ENCODE peak calls at places on chromosomes 2 and 18, in six cellular contexts. H, I, S, F, O and W are unnamed samples.

GRCh38 chr2:100819365-100820345 is at the start of gene NPAS2:
- DNase-seq in H (peak; percentile 33), I (peak; percentile 69), S (peak; percentile 82), F (no peak), O (no peak), W (no peak)

GRCh38 chr2:29115797-29116781 is 874 bp downstream of the CLIP4 start:
- DNase-seq in H (peak; percentile 30), I (peak; percentile 79), S (peak; percentile 41), F (peak; percentile 80), O (peak; percentile 72), W (peak; percentile 39)

GRCh38 chr2:169933124-169933711 is 106.0 kb downstream of the UBR3 start:
- DNase-seq in H (no peak), I (no peak), S (peak; percentile 32), F (no peak), O (no peak), W (no peak)

GRCh38 chr2:120291464-120292311 is 39.0 kb downstream of the RALB start:
- DNase-seq in H (peak; percentile 18), I (no peak), S (no peak), F (no peak), O (no peak), W (no peak)

GRCh38 chr2:128562471-128563347 is 244.0 kb upstream of the HS6ST1 start:
- DNase-seq in H (no peak), I (no peak), S (no peak), F (peak; percentile 27), O (no peak), W (peak; percentile 60)

GRCh38 chr18:58364867-58365533 is 263.9 kb downstream of the ALPK2 start:
- DNase-seq in H (no peak), I (no peak), S (no peak), F (no peak), O (no peak), W (no peak)

GRCh38 chr2:215554689-215555088 is 118.8 kb upstream of the FN1 start:
- DNase-seq in H (no peak), I (no peak), S (no peak), F (no peak), O (no peak), W (no peak)

GRCh38 chr2:69601179-69601612 is 42.3 kb downstream of the AAK1 start:
- DNase-seq in H (no peak), I (no peak), S (no peak), F (no peak), O (no peak), W (no peak)

GRCh38 chr2:48753228-48753627 is 2.3 kb downstream of the LHCGR start:
- DNase-seq in H (no peak), I (no peak), S (no peak), F (no peak), O (no peak), W (no peak)

GRCh38 chr2:4561206-4561605 is 857.8 kb downstream of the DCDC2C start:
- DNase-seq in H (no peak), I (no peak), S (no peak), F (no peak), O (no peak), W (no peak)

GRCh38 chr2:43038034-43038719 is 188.2 kb downstream of the ZFP36L2 start:
- DNase-seq in H (no peak), I (peak; percentile 47), S (no peak), F (no peak), O (peak; percentile 62), W (no peak)

GRCh38 chr2:212136216-212136795 is 402.3 kb downstream of the ERBB4 start:
- DNase-seq in H (no peak), I (no peak), S (no peak), F (no peak), O (no peak), W (no peak)

GRCh38 chr2:43169987-43170732 is 56.2 kb downstream of the ZFP36L2 start:
- DNase-seq in H (no peak), I (peak; percentile 73), S (peak; percentile 52), F (peak; percentile 57), O (no peak), W (no peak)

GRCh38 chr2:191696001-191696400 is 18.1 kb downstream of the NABP1 start:
- DNase-seq in H (peak; percentile 51), I (peak; percentile 61), S (no peak), F (peak; percentile 43), O (no peak), W (no peak)

GRCh38 chr2:174176898-174177297 is 71.4 kb downstream of the OLA1 start:
- DNase-seq in H (no peak), I (no peak), S (no peak), F (no peak), O (no peak), W (no peak)

GRCh38 chr18:11004294-11004693 is 145.1 kb downstream of the PIEZO2 start:
- DNase-seq in H (no peak), I (no peak), S (no peak), F (no peak), O (no peak), W (no peak)

GRCh38 chr18:78857252-78858150 is 122.1 kb upstream of the SALL3 start:
- DNase-seq in H (no peak), I (no peak), S (peak; percentile 77), F (no peak), O (no peak), W (no peak)

GRCh38 chr18:79608535-79608934 is 71.1 kb upstream of the CTDP1 start:
- DNase-seq in H (no peak), I (peak; percentile 47), S (no peak), F (no peak), O (no peak), W (peak; percentile 51)

DNA sequence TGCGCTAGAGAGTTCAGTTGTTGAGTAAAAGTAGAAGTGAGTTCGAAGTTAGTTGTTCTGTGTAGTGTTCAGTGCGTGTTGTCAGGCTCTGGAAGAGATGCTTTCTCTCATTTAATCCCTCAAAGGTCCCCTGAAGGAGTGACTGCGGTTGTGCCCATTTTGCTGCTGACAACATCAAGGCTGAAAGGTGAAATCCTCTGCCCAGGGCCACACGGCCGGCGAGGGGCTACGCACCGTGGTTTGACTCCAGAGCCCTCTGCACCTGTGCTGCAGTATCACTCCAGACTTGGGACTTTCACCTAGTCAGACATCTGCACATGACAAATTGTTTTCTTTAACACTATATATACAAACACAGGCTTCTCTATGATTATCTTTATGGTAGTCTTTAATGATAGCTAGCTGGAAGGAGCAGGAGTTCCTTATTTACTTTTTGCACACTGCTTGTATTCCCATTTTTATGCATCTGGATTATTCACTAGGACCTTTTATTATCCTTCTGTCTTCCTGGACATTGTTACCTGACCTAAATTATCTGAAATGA is 90.2 kb downstream of the ARMC9 start:
- DNase-seq in H (no peak), I (no peak), S (no peak), F (no peak), O (no peak), W (no peak)
- H3K36me3 ChIP-seq in H (no peaks in the 10 kb centered on the region), I (no peaks in the 10 kb centered on the region), S (no peaks in the 10 kb centered on the region), F (peaks cover 8% of the 10 kb centered on the region), O (no peaks in the 10 kb centered on the region), W (peaks cover 28% of the 10 kb centered on the region)

DNA sequence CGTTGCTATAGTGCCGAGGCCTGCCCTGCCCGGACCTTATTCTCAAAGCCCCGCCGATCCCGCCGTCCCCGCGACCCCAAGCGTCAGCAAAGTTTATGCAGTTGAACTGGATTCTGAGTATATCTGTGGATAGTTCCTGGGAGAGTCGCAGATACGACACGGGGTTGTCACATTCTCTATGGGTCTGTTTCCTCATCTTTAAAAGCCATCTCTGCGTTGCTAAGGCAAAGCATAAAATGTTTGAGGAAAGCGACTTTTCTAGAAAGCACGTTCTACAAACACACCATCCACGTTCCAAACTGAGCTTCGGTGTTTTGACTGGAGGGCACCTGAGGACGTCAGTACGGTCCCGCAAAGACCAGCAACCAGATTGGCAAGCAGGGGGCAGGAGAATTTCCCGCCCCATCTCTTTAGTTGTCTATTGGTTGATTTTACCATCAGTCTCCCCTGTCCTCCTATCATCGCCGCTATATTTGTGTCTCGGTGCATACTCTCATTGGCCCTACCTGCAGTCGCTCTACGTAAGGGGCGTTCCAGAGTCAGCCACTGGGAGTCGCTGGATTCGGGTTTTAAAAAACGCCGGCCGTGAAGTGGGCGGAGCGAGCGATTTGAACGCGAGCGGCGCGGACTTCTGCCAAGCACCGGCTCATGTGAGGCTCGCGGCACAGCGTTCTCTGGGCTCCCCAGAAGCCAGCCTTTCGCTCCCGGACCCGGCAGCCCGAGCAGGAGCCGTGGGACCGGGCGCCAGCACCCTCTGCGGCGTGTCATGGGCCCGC is at the start of gene CENPA:
- DNase-seq in H (peak; percentile 99), I (peak; percentile 98), S (peak; percentile 99), F (peak; percentile 98), O (peak; percentile 95), W (peak; percentile 96)
- TF ChIP-seq CTCF in H (no peak), I (peak; percentile 32), S (no peak), F (no peak), O (peak; percentile 55), W (no peak)

GRCh38 chr2:33476100-33476792 is at the start of gene RASGRP3:
- DNase-seq in H (peak; percentile 87), I (peak; percentile 96), S (peak; percentile 50), F (peak; percentile 77), O (peak; percentile 78), W (peak; percentile 87)

GRCh38 chr2:33476793-33477190 is 343 bp downstream of the RASGRP3 start:
- DNase-seq in H (no peak), I (no peak), S (no peak), F (no peak), O (no peak), W (no peak)

GRCh38 chr2:33478968-33479691 is 2.7 kb downstream of the RASGRP3 start:
- DNase-seq in H (peak; percentile 23), I (no peak), S (no peak), F (no peak), O (no peak), W (no peak)

GRCh38 chr2:33475381-33476099 is 909 bp upstream of the RASGRP3 start:
- DNase-seq in H (peak; percentile 81), I (peak; percentile 80), S (peak; percentile 77), F (peak; percentile 84), O (peak; percentile 56), W (peak; percentile 88)

GRCh38 chr2:33477473-33478468 is 1.3 kb downstream of the RASGRP3 start:
- DNase-seq in H (peak; percentile 57), I (peak; percentile 60), S (peak; percentile 68), F (no peak), O (no peak), W (no peak)
- H3K4me3 ChIP-seq in H (peak overlapping the region; percentile 65), I (peak overlapping the region; percentile 78), S (no peak overlapping the region), F (no peak overlapping the region), O (no peak overlapping the region), W (peak overlapping the region; percentile 71)

GRCh38 chr2:134402385-134402784 is 148.5 kb downstream of the MGAT5 start:
- DNase-seq in H (peak; percentile 57), I (peak; percentile 65), S (no peak), F (no peak), O (no peak), W (peak; percentile 71)

GRCh38 chr2:134401789-134402188 is 147.9 kb downstream of the MGAT5 start:
- DNase-seq in H (peak; percentile 25), I (no peak), S (no peak), F (no peak), O (no peak), W (no peak)

GRCh38 chr2:134398300-134398699 is 144.4 kb downstream of the MGAT5 start:
- DNase-seq in H (no peak), I (no peak), S (no peak), F (no peak), O (no peak), W (no peak)

GRCh38 chr2:134399096-134399495 is 145.2 kb downstream of the MGAT5 start:
- DNase-seq in H (no peak), I (no peak), S (no peak), F (no peak), O (no peak), W (no peak)

DNA sequence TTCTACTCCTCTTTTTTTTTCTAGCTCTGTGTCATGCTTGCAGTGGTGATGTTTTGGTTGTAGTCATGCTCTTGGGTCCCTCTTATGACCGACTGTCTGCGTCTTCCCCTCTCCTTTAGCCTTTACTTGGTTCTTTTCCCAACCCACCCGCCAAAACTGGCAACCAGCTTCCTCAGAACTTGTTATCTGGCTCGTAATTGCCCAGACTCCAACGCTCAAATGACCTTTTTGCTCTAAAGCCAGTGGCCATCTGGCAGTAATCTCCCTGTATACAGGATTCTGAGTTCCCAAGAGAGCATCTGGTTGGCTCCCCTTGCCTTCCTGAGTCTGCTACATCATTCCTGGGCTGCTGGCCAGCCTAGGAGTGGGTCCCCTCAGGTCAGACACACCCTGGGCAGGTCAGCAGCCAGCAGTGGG is 147.2 kb downstream of the MGAT5 start:
- DNase-seq in H (peak; percentile 83), I (peak; percentile 69), S (no peak), F (peak; percentile 37), O (no peak), W (peak; percentile 21)
- H3K36me3 ChIP-seq in H (no peaks in the 10 kb centered on the region), I (no peaks in the 10 kb centered on the region), S (no peaks in the 10 kb centered on the region), F (peaks cover 10% of the 10 kb centered on the region), O (no peaks in the 10 kb centered on the region), W (no peaks in the 10 kb centered on the region)